ENCODE peak calls at places on chromosomes 2 and 18, in ten cellular contexts. Y, C, P, N, V, B, T, I, U and E are unnamed samples.

GRCh38 chr2:209495855-209496585 is 72.2 kb downstream of the MAP2 start:
- DNase-seq in Y (no peak), C (no peak), P (no peak), N (no peak), V (no peak), B (peak), T (peak), I (peak), U (peak), E (peak)

GRCh38 chr2:137992039-137992646 is 27.9 kb downstream of the HNMT start:
- DNase-seq in Y (no peak), C (no peak), P (no peak), N (no peak), V (peak), B (no peak), T (no peak), I (no peak), U (no peak), E (no peak)

GRCh38 chr18:70559446-70559845 is 270.6 kb downstream of the SOCS6 start:
- DNase-seq in Y (no peak), C (no peak), P (no peak), N (no peak), V (no peak), B (no peak), T (no peak), I (no peak), U (no peak), E (no peak)

GRCh38 chr2:106189764-106190468 is 4.2 kb downstream of the UXS1 start:
- DNase-seq in Y (no peak), C (no peak), P (no peak), N (no peak), V (no peak), B (no peak), T (no peak), I (peak), U (peak), E (no peak)

GRCh38 chr2:213834331-213834730 is 550.1 kb downstream of the SPAG16 start:
- DNase-seq in Y (no peak), C (no peak), P (no peak), N (peak), V (no peak), B (no peak), T (no peak), I (peak), U (peak), E (peak)

GRCh38 chr2:170155022-170155722 is 22.8 kb upstream of the MYO3B start:
- DNase-seq in Y (no peak), C (peak), P (peak), N (no peak), V (peak), B (no peak), T (peak), I (peak), U (peak), E (no peak)

GRCh38 chr2:31694444-31694843 is 113.7 kb upstream of the SRD5A2 start:
- DNase-seq in Y (no peak), C (no peak), P (no peak), N (no peak), V (peak), B (no peak), T (no peak), I (no peak), U (peak), E (no peak)

GRCh38 chr2:47695800-47696477 is 87.0 kb upstream of the MSH6 start:
- DNase-seq in Y (no peak), C (no peak), P (no peak), N (no peak), V (peak), B (no peak), T (no peak), I (no peak), U (no peak), E (no peak)

GRCh38 chr18:62844850-62845643 is 129.7 kb downstream of the PHLPP1 start:
- DNase-seq in Y (no peak), C (no peak), P (peak), N (no peak), V (no peak), B (no peak), T (no peak), I (no peak), U (no peak), E (no peak)

GRCh38 chr2:11621465-11621864 is 48.5 kb downstream of the NTSR2 start:
- DNase-seq in Y (no peak), C (no peak), P (no peak), N (no peak), V (no peak), B (no peak), T (no peak), I (no peak), U (no peak), E (no peak)

GRCh38 chr18:70422061-70422965 is 133.5 kb downstream of the SOCS6 start:
- DNase-seq in Y (no peak), C (no peak), P (no peak), N (peak), V (no peak), B (peak), T (peak), I (peak), U (peak), E (peak)

GRCh38 chr2:46439582-46439981 is 39.8 kb upstream of the TMEM247 start:
- DNase-seq in Y (no peak), C (no peak), P (no peak), N (no peak), V (no peak), B (peak), T (no peak), I (no peak), U (no peak), E (no peak)

GRCh38 chr2:10220516-10221391 is 82.0 kb upstream of the HPCAL1 start:
- DNase-seq in Y (peak), C (no peak), P (peak), N (no peak), V (no peak), B (no peak), T (no peak), I (peak), U (no peak), E (no peak)

GRCh38 chr2:45285791-45286390 is 276.6 kb upstream of the SIX2 start:
- DNase-seq in Y (no peak), C (no peak), P (no peak), N (no peak), V (no peak), B (no peak), T (no peak), I (no peak), U (no peak), E (no peak)

GRCh38 chr18:50878345-50879301 is at the start of gene ME2:
- DNase-seq in Y (peak), C (no peak), P (peak), N (peak), V (peak), B (peak), T (peak), I (peak), U (peak), E (peak)

GRCh38 chr2:101736233-101736632 is 38.7 kb downstream of the MAP4K4 start:
- DNase-seq in Y (no peak), C (no peak), P (no peak), N (no peak), V (no peak), B (no peak), T (no peak), I (no peak), U (no peak), E (no peak)

GRCh38 chr2:106575955-106576354 is 88.8 kb downstream of the CD8B2 start:
- DNase-seq in Y (no peak), C (no peak), P (no peak), N (no peak), V (peak), B (no peak), T (peak), I (peak), U (no peak), E (peak)

GRCh38 chr2:3940661-3941060 is 237.3 kb downstream of the DCDC2C start:
- DNase-seq in Y (no peak), C (no peak), P (no peak), N (no peak), V (peak), B (no peak), T (no peak), I (no peak), U (no peak), E (no peak)

GRCh38 chr2:6914829-6915228 is 2.4 kb upstream of the RNF144A start:
- DNase-seq in Y (no peak), C (no peak), P (no peak), N (no peak), V (no peak), B (no peak), T (no peak), I (peak), U (peak), E (no peak)

GRCh38 chr2:192124576-192124975 is 70.2 kb downstream of the TMEFF2 start:
- DNase-seq in Y (no peak), C (no peak), P (no peak), N (no peak), V (no peak), B (no peak), T (no peak), I (peak), U (no peak), E (no peak)

GRCh38 chr2:241158546-241158900 is 8.3 kb downstream of the PPP1R7 start:
- DNase-seq in Y (peak), C (no peak), P (no peak), N (no peak), V (no peak), B (no peak), T (no peak), I (no peak), U (no peak), E (no peak)

GRCh38 chr2:230981704-230982103 is 14.2 kb upstream of the SPATA3 start:
- DNase-seq in Y (no peak), C (no peak), P (peak), N (no peak), V (no peak), B (no peak), T (no peak), I (no peak), U (no peak), E (no peak)

GRCh38 chr2:31269087-31269486 is 35.1 kb downstream of the EHD3 start:
- DNase-seq in Y (no peak), C (no peak), P (no peak), N (no peak), V (no peak), B (no peak), T (no peak), I (no peak), U (no peak), E (no peak)

GRCh38 chr2:60934153-60934722 is 52.9 kb downstream of the REL start:
- DNase-seq in Y (no peak), C (no peak), P (no peak), N (no peak), V (no peak), B (peak), T (no peak), I (no peak), U (no peak), E (no peak)

GRCh38 chr2:212732860-212733259 is 194.3 kb upstream of the ERBB4 start:
- DNase-seq in Y (no peak), C (no peak), P (peak), N (no peak), V (no peak), B (no peak), T (no peak), I (no peak), U (no peak), E (no peak)

GRCh38 chr2:189698020-189698887 is 23.8 kb downstream of the ANKAR start:
- DNase-seq in Y (no peak), C (no peak), P (peak), N (peak), V (peak), B (peak), T (peak), I (peak), U (peak), E (no peak)

GRCh38 chr18:370753-371615 is 103.1 kb upstream of the THOC1 start:
- DNase-seq in Y (no peak), C (no peak), P (no peak), N (no peak), V (no peak), B (no peak), T (no peak), I (no peak), U (no peak), E (no peak)

GRCh38 chr2:155100261-155100660 is 401.8 kb downstream of the KCNJ3 start:
- DNase-seq in Y (no peak), C (no peak), P (no peak), N (no peak), V (no peak), B (no peak), T (peak), I (no peak), U (peak), E (no peak)

GRCh38 chr2:239716536-239717318 is 308.4 kb downstream of the NDUFA10 start:
- DNase-seq in Y (peak), C (no peak), P (no peak), N (no peak), V (no peak), B (no peak), T (peak), I (no peak), U (no peak), E (peak)

DNA sequence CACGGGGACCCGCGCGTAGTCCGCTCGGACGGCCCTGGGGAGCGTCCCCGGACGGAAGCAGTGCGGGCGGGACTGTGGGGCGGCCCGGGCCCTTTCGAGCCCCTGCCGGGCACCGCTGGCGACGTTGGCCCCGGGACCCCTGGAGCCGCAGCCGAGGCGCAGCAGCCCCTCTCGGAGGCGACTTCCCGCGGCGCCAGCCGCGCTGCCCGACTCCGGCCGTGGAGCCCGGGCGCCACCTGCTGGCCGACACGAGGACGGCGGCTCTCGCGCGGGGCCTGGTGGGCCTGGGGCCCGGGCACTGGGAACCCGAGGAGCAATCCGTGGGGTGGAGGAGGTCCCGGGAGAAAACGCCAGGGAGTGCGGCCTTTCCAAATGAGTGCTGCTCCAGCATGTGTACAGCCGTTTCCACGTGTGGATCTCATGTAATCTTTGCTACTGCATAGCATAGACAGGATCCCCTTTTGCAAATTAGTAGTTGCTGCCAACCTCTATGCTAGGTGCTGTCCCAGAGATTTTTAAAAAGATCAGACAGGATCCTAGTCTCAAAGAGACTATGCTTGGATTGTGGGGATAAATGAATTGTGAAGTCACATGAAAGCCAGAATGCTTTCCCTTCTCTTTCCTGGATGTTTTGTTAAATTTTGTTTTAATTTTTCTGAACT is 4.0 kb downstream of the ID2 start:
- DNase-seq in Y (peak), C (no peak), P (peak), N (peak), V (peak), B (peak), T (peak), I (peak), U (peak), E (no peak)
- H3K4me3 ChIP-seq in Y (peak), C (peak), P (peak), N (peak), V (peak), B (peak), T (peak), I (peak), U (peak), E (peak)

DNA sequence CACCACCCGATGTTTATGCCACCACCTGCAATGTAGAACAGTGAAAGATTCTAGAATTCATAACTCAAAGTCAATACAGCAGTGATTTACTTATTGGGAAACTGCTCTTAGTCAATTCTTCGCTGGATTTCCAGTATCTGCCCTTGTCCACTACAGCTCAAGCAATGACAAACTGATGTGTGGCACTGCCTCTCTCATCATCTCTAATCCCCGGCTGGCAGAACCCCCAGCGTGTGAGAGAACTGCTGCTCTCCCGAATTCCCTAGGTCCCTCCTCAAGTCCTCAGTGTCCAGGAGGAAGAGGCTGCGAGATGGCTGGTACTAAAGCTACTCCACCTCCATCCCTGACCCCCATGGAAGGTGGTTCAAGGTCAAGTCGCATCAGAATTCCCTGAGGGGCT is 1.6 kb downstream of the TXNL4A start:
- DNase-seq in Y (no peak), C (no peak), P (no peak), N (no peak), V (peak), B (peak), T (no peak), I (no peak), U (no peak), E (no peak)
- H3K4me3 ChIP-seq in Y (no peak), C (peak), P (peak), N (peak), V (peak), B (no peak), T (no peak), I (peak), U (peak), E (peak)

GRCh38 chr2:88656690-88657089 is 29.4 kb upstream of the EIF2AK3 start:
- DNase-seq in Y (no peak), C (no peak), P (no peak), N (peak), V (no peak), B (no peak), T (peak), I (no peak), U (no peak), E (no peak)

GRCh38 chr2:88657131-88657530 is 29.9 kb upstream of the EIF2AK3 start:
- DNase-seq in Y (no peak), C (no peak), P (no peak), N (no peak), V (no peak), B (peak), T (peak), I (no peak), U (no peak), E (no peak)

GRCh38 chr2:88660622-88661021 is 30.9 kb upstream of the RPIA start:
- DNase-seq in Y (no peak), C (no peak), P (no peak), N (no peak), V (no peak), B (no peak), T (no peak), I (no peak), U (no peak), E (no peak)

GRCh38 chr2:88658318-88658717 is 31.1 kb upstream of the EIF2AK3 start:
- DNase-seq in Y (no peak), C (no peak), P (no peak), N (no peak), V (no peak), B (no peak), T (no peak), I (no peak), U (no peak), E (no peak)

DNA sequence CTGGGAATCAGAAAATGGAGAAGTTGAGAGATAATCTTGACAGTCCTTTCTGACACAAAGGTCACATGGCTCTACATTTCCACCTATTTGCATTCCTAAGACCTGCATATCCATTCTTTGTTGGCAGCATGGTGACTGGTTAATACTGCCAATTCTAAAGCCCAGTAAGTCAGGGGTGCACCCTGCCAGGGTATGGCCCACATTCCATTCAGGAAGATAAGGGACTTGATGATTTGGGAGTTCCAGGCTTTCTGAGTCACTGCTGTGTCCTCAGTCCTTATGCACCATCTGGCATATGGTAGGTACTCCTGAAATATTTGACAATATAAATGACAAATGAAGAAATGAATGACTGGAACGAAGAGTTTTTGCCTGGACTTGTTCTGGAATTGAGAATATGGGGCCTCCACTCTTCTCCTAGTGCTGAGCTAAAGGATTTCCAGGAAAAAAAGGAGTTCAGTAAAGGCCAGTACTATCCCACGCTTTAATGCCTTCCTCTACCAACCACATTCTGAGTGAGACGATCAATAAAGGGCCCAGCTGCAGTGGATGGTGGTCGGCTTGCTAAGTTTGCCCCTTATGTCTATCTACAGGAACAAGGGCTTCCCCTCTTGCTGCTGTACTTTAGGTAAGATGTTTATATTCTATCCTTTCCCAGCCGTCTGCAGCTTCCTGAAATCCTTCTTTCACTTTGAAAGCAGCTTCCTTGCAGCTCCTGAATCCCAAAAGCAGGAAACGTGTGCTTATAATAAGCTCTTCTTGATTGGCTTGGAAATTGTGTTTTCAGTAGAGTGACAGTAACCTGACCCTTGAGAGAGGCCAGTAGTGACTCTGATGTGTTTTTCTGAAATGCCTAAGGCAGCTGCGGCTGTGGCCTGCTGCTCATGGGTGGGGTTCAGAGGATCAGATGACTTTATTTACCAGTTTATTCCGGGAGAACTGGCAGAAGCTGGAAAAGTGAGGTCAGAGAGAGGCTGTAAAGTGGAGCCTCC is 31.9 kb upstream of the EIF2AK3 start:
- DNase-seq in Y (no peak), C (no peak), P (no peak), N (peak), V (no peak), B (peak), T (peak), I (peak), U (peak), E (peak)
- H3K4me3 ChIP-seq in Y (no peak), C (no peak), P (no peak), N (no peak), V (no peak), B (no peak), T (no peak), I (no peak), U (no peak), E (no peak)

GRCh38 chr2:217793566-217794132 is 209.1 kb downstream of the TNS1 start:
- DNase-seq in Y (no peak), C (no peak), P (no peak), N (no peak), V (no peak), B (no peak), T (no peak), I (no peak), U (no peak), E (no peak)

GRCh38 chr2:217794133-217794986 is 208.4 kb downstream of the TNS1 start:
- DNase-seq in Y (no peak), C (no peak), P (no peak), N (no peak), V (no peak), B (no peak), T (no peak), I (no peak), U (no peak), E (no peak)

GRCh38 chr2:217797170-217797569 is 205.6 kb downstream of the TNS1 start:
- DNase-seq in Y (peak), C (no peak), P (no peak), N (peak), V (no peak), B (no peak), T (no peak), I (no peak), U (no peak), E (no peak)

GRCh38 chr2:217795706-217796465 is 206.9 kb downstream of the TNS1 start:
- DNase-seq in Y (no peak), C (no peak), P (no peak), N (no peak), V (no peak), B (no peak), T (no peak), I (no peak), U (no peak), E (no peak)

GRCh38 chr2:217795067-217795466 is 207.7 kb downstream of the TNS1 start:
- DNase-seq in Y (no peak), C (no peak), P (no peak), N (no peak), V (no peak), B (no peak), T (no peak), I (no peak), U (no peak), E (no peak)
- H3K4me3 ChIP-seq in Y (no peak), C (no peak), P (no peak), N (no peak), V (no peak), B (no peak), T (no peak), I (no peak), U (no peak), E (no peak)